ENCODE peak calls at places on chromosomes 13 and 19, in four cellular contexts. One of them, this sample, is unnamed.

GRCh38 chr13:76992548-76993001 is 694 bp downstream of the CLN5 start:
- DNase-seq in HCT116: no peak
- DNase-seq in stomach: no peak
- DNase-seq in SK-N-SH: peak; percentile 29
- DNase-seq in this sample: no peak

GRCh38 chr13:51781246-51782022 is 22.5 kb downstream of the DHRS12 start:
- DNase-seq in stomach: peak; percentile 61
- DNase-seq in SK-N-SH: peak; percentile 63
- DNase-seq in HCT116: peak; percentile 18
- DNase-seq in this sample: no peak

GRCh38 chr19:58553799-58554493 is 959 bp downstream of the CHMP2A start:
- DNase-seq in HCT116: no peak
- DNase-seq in SK-N-SH: no peak
- DNase-seq in stomach: no peak
- DNase-seq in this sample: no peak

GRCh38 chr19:7509625-7510024 is 6.3 kb upstream of the ZNF358 start:
- DNase-seq in SK-N-SH: no peak
- DNase-seq in stomach: no peak
- DNase-seq in HCT116: no peak
- DNase-seq in this sample: no peak

GRCh38 chr13:77545626-77546412 is 10.3 kb downstream of the SCEL start:
- DNase-seq in SK-N-SH: no peak
- DNase-seq in stomach: no peak
- DNase-seq in HCT116: no peak
- DNase-seq in this sample: no peak

GRCh38 chr19:47545061-47545948 is 27.6 kb downstream of the ZNF541 start:
- DNase-seq in stomach: no peak
- DNase-seq in SK-N-SH: no peak
- DNase-seq in HCT116: no peak
- DNase-seq in this sample: no peak

GRCh38 chr13:27001705-27002104 is 169.9 kb downstream of the USP12 start:
- DNase-seq in SK-N-SH: no peak
- DNase-seq in HCT116: no peak
- DNase-seq in stomach: no peak
- DNase-seq in this sample: peak; percentile 60

GRCh38 chr13:99953138-99953755 is 18.3 kb downstream of the ZIC5 start:
- DNase-seq in HCT116: no peak
- DNase-seq in SK-N-SH: no peak
- DNase-seq in stomach: no peak
- DNase-seq in this sample: no peak

GRCh38 chr19:46393456-46394397 is 19.6 kb downstream of the CCDC8 start:
- DNase-seq in HCT116: no peak
- DNase-seq in SK-N-SH: no peak
- DNase-seq in stomach: no peak
- DNase-seq in this sample: no peak

DNA sequence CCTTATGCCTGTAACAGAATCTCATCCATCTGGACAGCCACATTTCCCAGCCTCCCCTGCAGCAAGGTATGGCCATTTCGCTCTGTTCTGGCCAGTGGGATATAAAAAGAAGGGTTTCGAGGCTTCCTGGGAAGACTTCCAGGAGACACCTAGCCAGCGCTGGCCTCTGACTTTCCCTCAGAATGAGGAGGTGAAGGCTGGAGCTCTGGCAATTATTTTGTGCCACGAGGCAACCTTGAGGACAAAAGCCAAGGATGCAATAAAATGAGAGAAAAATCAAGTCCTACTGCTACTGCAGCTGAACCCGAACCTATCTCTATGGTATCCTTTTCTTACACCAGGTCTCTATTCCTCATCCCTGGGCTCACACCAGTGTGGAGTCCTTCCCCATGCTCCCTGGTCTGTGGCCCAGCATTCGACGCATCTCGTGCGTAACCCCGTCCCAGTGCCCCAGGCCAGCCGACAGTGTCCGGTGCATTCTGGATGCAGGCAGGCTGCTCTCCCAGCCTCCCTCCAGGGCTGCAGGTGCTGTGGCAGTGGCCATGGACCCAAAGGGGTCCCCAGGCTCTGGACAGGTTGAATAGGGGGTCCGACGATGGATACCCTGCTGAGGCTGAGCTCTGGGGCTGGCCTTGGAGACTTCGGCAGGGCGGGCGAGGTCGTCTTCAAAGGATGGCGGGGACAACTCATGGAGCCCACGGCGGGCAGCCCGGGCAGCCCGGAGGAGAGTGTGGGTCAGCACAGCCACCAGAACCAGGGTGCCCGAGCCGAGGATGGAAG is 12.2 kb downstream of the TMEM221 start:
- DNase-seq in HCT116: no peak
- DNase-seq in stomach: no peak
- DNase-seq in SK-N-SH: no peak
- DNase-seq in this sample: no peak
- H3K27ac ChIP-seq in HCT116: no peak overlapping the region
- H3K27ac ChIP-seq in stomach: no peak overlapping the region
- H3K27ac ChIP-seq in SK-N-SH: no peak overlapping the region
- H3K27ac ChIP-seq in this sample: no peak overlapping the region

DNA sequence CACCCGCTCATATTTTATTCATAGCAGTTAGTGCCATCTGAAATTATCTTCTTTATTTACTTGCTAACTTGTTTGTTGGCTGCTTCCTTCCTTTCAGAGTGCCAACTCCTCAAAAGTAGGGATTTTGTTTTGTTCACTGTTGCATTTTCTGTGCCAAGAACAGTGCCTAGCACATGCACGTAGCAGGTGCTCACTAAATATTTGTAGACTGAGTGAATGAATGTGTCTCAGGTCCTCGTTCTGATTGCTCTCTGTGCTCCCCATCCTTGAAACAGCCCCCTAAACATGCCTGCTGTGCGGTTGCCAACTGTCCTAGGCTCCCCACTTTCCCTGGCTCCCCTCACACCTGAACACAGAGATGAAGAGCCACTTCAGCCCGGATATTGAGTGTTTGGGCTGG is 1.5 kb downstream of the GIPC1 start:
- DNase-seq in stomach: no peak
- DNase-seq in SK-N-SH: no peak
- DNase-seq in HCT116: no peak
- DNase-seq in this sample: no peak
- H3K4me3 ChIP-seq in stomach: peak overlapping the region; percentile 94
- H3K4me3 ChIP-seq in SK-N-SH: peak overlapping the region; percentile 65
- H3K4me3 ChIP-seq in HCT116: peak overlapping the region; percentile 78
- H3K4me3 ChIP-seq in this sample: peak overlapping the region; percentile 91

DNA sequence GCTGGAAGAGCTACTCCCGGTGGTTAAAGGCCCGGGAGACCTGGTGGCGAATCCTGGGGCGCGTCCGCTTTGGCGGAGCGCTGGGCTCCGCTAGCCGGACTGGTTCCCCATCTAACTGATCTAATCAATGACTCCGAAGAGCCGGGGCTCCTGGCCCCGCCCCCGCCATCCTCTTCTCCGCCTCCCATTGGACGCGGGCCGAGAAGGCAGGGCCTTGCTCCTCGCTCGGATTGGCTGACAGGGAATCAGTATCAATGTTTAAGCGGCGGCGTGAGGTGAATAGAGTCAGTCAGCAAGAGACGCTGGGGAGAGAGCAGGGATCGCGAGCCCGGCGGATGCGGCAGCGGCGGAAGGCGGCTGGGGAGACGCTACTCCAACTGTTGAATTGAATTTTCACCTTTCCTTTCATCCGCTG is 1.7 kb upstream of the PCDH17 start:
- DNase-seq in stomach: peak; percentile 67
- DNase-seq in SK-N-SH: peak; percentile 95
- DNase-seq in HCT116: no peak
- DNase-seq in this sample: peak; percentile 82
- TF ChIP-seq POLR2AphosphoS5 in stomach: peak; percentile 72
- TF ChIP-seq POLR2AphosphoS5 in SK-N-SH: peak; percentile 92
- TF ChIP-seq POLR2AphosphoS5 in HCT116: no peak
- TF ChIP-seq POLR2AphosphoS5 in this sample: no peak

DNA sequence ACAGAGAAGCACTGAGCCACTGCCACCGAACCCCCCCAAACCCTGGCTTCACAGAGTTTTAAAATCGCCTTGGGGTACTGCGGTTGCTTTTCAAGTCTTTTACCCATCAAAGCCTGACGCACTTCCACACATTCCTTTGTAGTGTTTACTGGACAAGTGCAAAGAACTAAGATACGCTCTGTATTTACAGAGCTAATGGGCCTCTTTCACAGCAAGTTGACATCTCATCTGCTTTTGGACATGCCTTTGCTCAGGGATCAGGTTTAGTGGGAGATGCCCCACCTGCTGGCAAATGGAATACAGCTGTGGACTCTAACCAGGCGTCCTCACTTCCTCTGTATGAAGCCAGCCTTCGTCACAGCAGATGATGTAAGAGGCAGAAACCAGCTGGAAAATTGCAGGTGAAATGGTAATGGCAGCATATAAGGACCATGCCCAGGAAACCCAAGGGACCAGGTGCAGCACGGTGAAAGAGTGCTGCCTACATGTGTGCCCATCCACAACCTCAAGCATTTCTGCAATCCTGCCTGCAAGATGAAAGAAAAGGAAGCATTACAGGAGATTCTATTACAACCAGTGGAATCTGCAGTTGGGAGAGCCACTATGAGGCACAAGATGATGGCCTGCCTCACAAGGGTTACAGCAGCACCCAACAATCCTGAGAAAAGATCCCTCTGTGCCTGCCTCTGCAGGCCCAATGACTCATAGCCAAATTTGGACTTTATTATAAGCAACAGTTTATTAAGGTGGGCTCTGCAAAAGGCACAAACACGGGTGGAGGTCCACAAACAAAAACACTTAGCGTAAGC is 34.7 kb downstream of the BRD4 start:
- DNase-seq in stomach: no peak
- DNase-seq in HCT116: peak; percentile 59
- DNase-seq in SK-N-SH: no peak
- DNase-seq in this sample: no peak
- H3K27ac ChIP-seq in stomach: peak overlapping the region; percentile 42
- H3K27ac ChIP-seq in HCT116: no peak overlapping the region
- H3K27ac ChIP-seq in SK-N-SH: peak overlapping the region; percentile 65
- H3K27ac ChIP-seq in this sample: peak overlapping the region; percentile 54

DNA sequence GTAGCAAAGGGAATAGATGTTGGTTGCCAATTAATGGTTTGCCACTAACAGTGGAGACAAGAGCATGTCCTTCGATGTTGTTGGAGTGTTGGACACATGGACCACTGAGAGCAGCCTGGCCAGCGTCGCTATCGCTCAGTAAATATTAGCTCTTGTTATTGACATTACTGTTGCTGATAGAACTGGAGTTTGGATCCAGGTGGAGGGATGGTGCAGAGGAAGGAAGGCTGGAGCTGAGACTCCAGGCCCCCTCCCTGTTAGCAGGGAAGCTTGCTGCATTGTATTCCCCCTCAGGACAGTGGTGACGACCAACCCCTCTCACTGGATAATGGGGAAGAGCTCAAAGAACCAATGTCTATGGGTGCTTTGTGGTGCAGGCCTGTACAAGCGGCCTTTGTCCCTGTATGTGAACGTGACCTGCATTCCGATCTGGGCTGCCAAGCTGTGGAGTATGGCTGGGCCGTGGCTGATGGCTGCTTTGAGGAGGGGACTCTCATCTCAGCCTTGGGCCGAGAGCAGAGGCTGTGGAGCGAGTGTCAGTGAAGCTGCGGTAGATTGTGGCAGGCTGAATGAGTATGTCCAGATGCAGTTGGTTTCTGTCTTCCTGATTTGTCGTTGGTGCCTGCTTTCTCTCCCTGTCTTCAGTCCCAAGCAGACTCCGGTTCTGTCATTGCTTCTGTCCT is 7.0 kb downstream of the CLASRP start:
- DNase-seq in HCT116: no peak
- DNase-seq in stomach: peak; percentile 62
- DNase-seq in SK-N-SH: no peak
- DNase-seq in this sample: no peak
- H3K4me3 ChIP-seq in HCT116: no peak overlapping the region
- H3K4me3 ChIP-seq in stomach: peak overlapping the region; percentile 32
- H3K4me3 ChIP-seq in SK-N-SH: no peak overlapping the region
- H3K4me3 ChIP-seq in this sample: no peak overlapping the region

GRCh38 chr19:52171321-52172169 is at the start of gene ZNF836:
- DNase-seq in stomach: peak; percentile 92
- DNase-seq in SK-N-SH: peak; percentile 92
- DNase-seq in HCT116: no peak
- DNase-seq in this sample: peak; percentile 95
- TF ChIP-seq POLR2AphosphoS5 in stomach: no peak
- TF ChIP-seq POLR2AphosphoS5 in SK-N-SH: peak; percentile 83
- TF ChIP-seq POLR2AphosphoS5 in HCT116: no peak
- TF ChIP-seq POLR2AphosphoS5 in this sample: no peak

DNA sequence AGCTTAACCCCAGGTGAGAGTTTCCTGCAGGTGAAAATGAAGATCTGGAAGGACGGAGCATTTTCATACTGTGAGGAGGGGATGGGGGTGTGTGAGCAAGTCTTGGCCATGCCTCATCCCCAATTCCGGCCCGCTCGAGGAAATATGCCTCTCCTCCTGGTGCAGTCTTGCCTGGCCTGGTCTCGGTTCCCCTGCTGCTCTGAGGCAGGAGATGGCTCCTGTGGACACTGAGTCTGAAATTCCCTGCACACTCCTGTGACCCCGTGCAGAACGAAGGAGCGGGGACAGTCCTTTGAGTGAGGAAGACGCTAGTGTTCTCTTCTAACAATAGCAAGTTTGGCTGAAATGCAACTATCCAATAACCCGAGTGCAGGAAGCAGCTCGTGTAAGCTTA is 329 bp upstream of the ZNF439 start:
- DNase-seq in stomach: no peak
- DNase-seq in HCT116: no peak
- DNase-seq in SK-N-SH: peak; percentile 7
- DNase-seq in this sample: no peak
- H3K27ac ChIP-seq in stomach: peak overlapping the region; percentile 73
- H3K27ac ChIP-seq in HCT116: no peak overlapping the region
- H3K27ac ChIP-seq in SK-N-SH: no peak overlapping the region
- H3K27ac ChIP-seq in this sample: peak overlapping the region; percentile 65

GRCh38 chr19:14381689-14382474 is 638 bp downstream of the ADGRE5 start:
- DNase-seq in stomach: peak; percentile 57
- DNase-seq in HCT116: no peak
- DNase-seq in SK-N-SH: no peak
- DNase-seq in this sample: peak; percentile 81
- H3K4me3 ChIP-seq in stomach: peak overlapping the region; percentile 77
- H3K4me3 ChIP-seq in HCT116: peak overlapping the region; percentile 77
- H3K4me3 ChIP-seq in SK-N-SH: peak overlapping the region; percentile 41
- H3K4me3 ChIP-seq in this sample: peak overlapping the region; percentile 58

GRCh38 chr13:39263033-39263432 is 224.8 kb downstream of the NHLRC3 start:
- DNase-seq in stomach: peak; percentile 27
- DNase-seq in SK-N-SH: peak; percentile 52
- DNase-seq in HCT116: peak; percentile 24
- DNase-seq in this sample: no peak
- TF ChIP-seq POLR2AphosphoS5 in stomach: peak; percentile 4
- TF ChIP-seq POLR2AphosphoS5 in SK-N-SH: no peak
- TF ChIP-seq POLR2AphosphoS5 in HCT116: no peak
- TF ChIP-seq POLR2AphosphoS5 in this sample: no peak

GRCh38 chr19:50495020-50495531 is 15.9 kb downstream of the JOSD2 start:
- DNase-seq in HCT116: no peak
- DNase-seq in SK-N-SH: no peak
- DNase-seq in stomach: no peak
- DNase-seq in this sample: no peak
- H3K27ac ChIP-seq in HCT116: no peak overlapping the region
- H3K27ac ChIP-seq in SK-N-SH: no peak overlapping the region
- H3K27ac ChIP-seq in stomach: no peak overlapping the region
- H3K27ac ChIP-seq in this sample: no peak overlapping the region

This sample was measured in suprapubic skin.